ENCODE peak calls at places on chromosomes 6 and 20, in five cellular contexts. H is nephron progenitor cell; S is skeletal muscle cell; C is naive thymus-derived CD8-positive, alpha-beta T cell; V is activated T-cell treated with anti-CD3 and anti-CD28 coated beads, Interleukin-2, amount 50 U/mL, for 1 hour. B is an unnamed sample.

GRCh38 chr6:6704423-6705060 is 116.0 kb downstream of the LY86 start:
- DNase-seq in H (no peak), C (no peak), V (no peak), S (no peak), B (no peak)

GRCh38 chr6:55665224-55665587 is 86.2 kb upstream of the HMGCLL1 start:
- DNase-seq in V (no peak), S (no peak), H (no peak), C (no peak), B (no peak)

GRCh38 chr6:10177703-10178102 is 237.2 kb downstream of the TFAP2A start:
- DNase-seq in H (no peak), S (no peak), V (no peak), C (no peak), B (no peak)

GRCh38 chr20:63215101-63216040 is 560 bp downstream of the YTHDF1 start:
- DNase-seq in V (no peak), S (no peak), C (no peak), H (peak), B (peak)

GRCh38 chr20:51525241-51526104 is 17.0 kb downstream of the NFATC2 start:
- DNase-seq in H (no peak), V (no peak), C (no peak), S (no peak), B (no peak)

GRCh38 chr6:36685198-36685919 is 6.8 kb downstream of the CDKN1A start:
- DNase-seq in H (no peak), S (no peak), V (no peak), C (no peak), B (no peak)

GRCh38 chr6:44294832-44295791 is 18.0 kb downstream of the AARS2 start:
- DNase-seq in S (no peak), V (no peak), C (no peak), H (no peak), B (no peak)

GRCh38 chr20:60214901-60215522 is 256.8 kb downstream of the CDH26 start:
- DNase-seq in H (no peak), S (no peak), C (no peak), V (no peak), B (no peak)

GRCh38 chr20:20212675-20213096 is 155.2 kb upstream of the INSM1 start:
- DNase-seq in H (no peak), S (no peak), C (no peak), V (no peak), B (no peak)

GRCh38 chr20:14342910-14343309 is 5.5 kb upstream of the FLRT3 start:
- DNase-seq in V (no peak), H (no peak), C (no peak), S (no peak), B (no peak)

GRCh38 chr20:44733341-44734069 is 12.2 kb upstream of the KCNK15 start:
- DNase-seq in V (peak), C (peak), H (peak), S (no peak), B (peak)

GRCh38 chr6:22582806-22583205 is 13.4 kb downstream of the HDGFL1 start:
- DNase-seq in C (no peak), V (no peak), S (peak), H (no peak), B (no peak)

GRCh38 chr6:56683882-56684281 is 41.2 kb upstream of the DST start:
- DNase-seq in V (no peak), C (no peak), H (no peak), S (peak), B (no peak)

GRCh38 chr6:111573892-111574800 is 31.5 kb downstream of the TRAF3IP2 start:
- DNase-seq in C (no peak), S (peak), H (no peak), V (no peak), B (no peak)

GRCh38 chr20:23356203-23356602 is 5.6 kb downstream of the NXT1 start:
- DNase-seq in C (no peak), H (peak), S (no peak), V (no peak), B (no peak)

B was measured in activated T-helper 2 cell treated with anti-CD3 and anti-CD28 coated beads, Interferon-gamma antibody, Interleukin-2, Interleukin-4, amounts not matched to agents 10 μg/mL and 5 μg/mL and 100 μg/mL, durations not matched to agents 14 hours and 24 hours and 36 hours.